ENCODE peak calls at places on chromosomes 2 and 18, in eight cellular contexts. H is SJSA1; Y is adrenal gland; C is CD4-positive, alpha-beta T cell; I is D341Med; B is spleen; A is foreskin melanocyte; F is HEK293T. J is an unnamed sample.

GRCh38 chr2:121420486-121420885 is 110.2 kb upstream of the RNU4ATAC start:
- DNase-seq in H (no peak), Y (no peak), C (no peak), I (no peak), B (no peak), A (no peak), F (no peak), J (no peak)

GRCh38 chr2:106542730-106543359 is 55.7 kb downstream of the CD8B2 start:
- DNase-seq in H (peak; percentile 63), Y (peak; percentile 56), C (peak; percentile 71), I (peak; percentile 84), B (peak; percentile 87), A (peak; percentile 21), F (peak; percentile 80), J (peak; percentile 75)

GRCh38 chr2:45203400-45203799 is 194.1 kb upstream of the SIX2 start:
- DNase-seq in H (no peak), Y (no peak), C (no peak), I (no peak), B (no peak), A (no peak), F (no peak), J (no peak)

GRCh38 chr2:7209776-7210555 is 292.8 kb downstream of the RNF144A start:
- DNase-seq in H (no peak), Y (no peak), C (no peak), I (no peak), B (no peak), A (no peak), F (no peak), J (no peak)

GRCh38 chr2:54041135-54041534 is 70.3 kb upstream of the PSME4 start:
- DNase-seq in H (no peak), Y (no peak), C (no peak), I (no peak), B (peak; percentile 75), A (no peak), F (no peak), J (no peak)

GRCh38 chr18:51235011-51235789 is 37.7 kb upstream of the MEX3C start:
- DNase-seq in H (peak; percentile 50), Y (no peak), C (no peak), I (no peak), B (no peak), A (no peak), F (no peak), J (no peak)

GRCh38 chr2:200962821-200963128 is 685 bp downstream of the ORC2 start:
- DNase-seq in H (no peak), Y (peak; percentile 37), C (no peak), I (no peak), B (no peak), A (no peak), F (no peak), J (no peak)

GRCh38 chr2:99879481-99879880 is 262.9 kb downstream of the AFF3 start:
- DNase-seq in H (no peak), Y (no peak), C (no peak), I (no peak), B (no peak), A (no peak), F (no peak), J (no peak)

GRCh38 chr2:120382541-120383144 is 36.7 kb downstream of the INHBB start:
- DNase-seq in H (no peak), Y (no peak), C (no peak), I (no peak), B (no peak), A (no peak), F (no peak), J (no peak)

GRCh38 chr18:8949206-8949605 is 153.3 kb upstream of the NDUFV2 start:
- DNase-seq in H (peak; percentile 61), Y (no peak), C (no peak), I (no peak), B (no peak), A (no peak), F (no peak), J (no peak)

GRCh38 chr2:231545105-231545902 is 15.1 kb upstream of the NMUR1 start:
- DNase-seq in H (peak; percentile 71), Y (peak; percentile 39), C (no peak), I (no peak), B (peak; percentile 88), A (peak; percentile 39), F (no peak), J (peak; percentile 42)

GRCh38 chr2:218229239-218229638 is 12.2 kb downstream of the ARPC2 start:
- DNase-seq in H (no peak), Y (no peak), C (no peak), I (no peak), B (no peak), A (peak; percentile 69), F (no peak), J (peak; percentile 52)

GRCh38 chr2:152682663-152683062 is 34.6 kb downstream of the PRPF40A start:
- DNase-seq in H (no peak), Y (no peak), C (no peak), I (no peak), B (no peak), A (no peak), F (no peak), J (no peak)

GRCh38 chr18:62072370-62072769 is 114.5 kb downstream of the PIGN start:
- DNase-seq in H (no peak), Y (no peak), C (no peak), I (no peak), B (no peak), A (no peak), F (no peak), J (no peak)

GRCh38 chr2:101356486-101356885 is 30.8 kb downstream of the CREG2 start:
- DNase-seq in H (no peak), Y (no peak), C (no peak), I (no peak), B (no peak), A (no peak), F (no peak), J (no peak)

GRCh38 chr2:160168878-160169277 is 31.2 kb downstream of the ITGB6 start:
- DNase-seq in H (no peak), Y (no peak), C (no peak), I (no peak), B (no peak), A (no peak), F (no peak), J (no peak)

GRCh38 chr18:79911009-79911870 is 40.2 kb downstream of the SLC66A2 start:
- DNase-seq in H (peak; percentile 37), Y (no peak), C (no peak), I (peak; percentile 43), B (peak; percentile 65), A (no peak), F (no peak), J (no peak)

GRCh38 chr2:186903183-186903582 is 54.2 kb upstream of the ZSWIM2 start:
- DNase-seq in H (no peak), Y (no peak), C (no peak), I (no peak), B (no peak), A (no peak), F (no peak), J (no peak)

GRCh38 chr18:67386028-67386427 is 130.5 kb downstream of the DSEL start:
- DNase-seq in H (no peak), Y (peak; percentile 30), C (no peak), I (no peak), B (no peak), A (no peak), F (no peak), J (no peak)

GRCh38 chr18:48622911-48623431 is 84.1 kb downstream of the CTIF start:
- DNase-seq in H (peak; percentile 82), Y (no peak), C (no peak), I (no peak), B (peak; percentile 63), A (no peak), F (no peak), J (no peak)

GRCh38 chr2:207184348-207184747 is 18.6 kb upstream of the KLF7 start:
- DNase-seq in H (no peak), Y (no peak), C (no peak), I (no peak), B (no peak), A (no peak), F (no peak), J (no peak)

GRCh38 chr2:135819211-135819610 is 17.8 kb downstream of the LCT start:
- DNase-seq in H (peak; percentile 53), Y (no peak), C (no peak), I (peak; percentile 52), B (no peak), A (peak; percentile 4), F (peak; percentile 53), J (no peak)

GRCh38 chr2:212032032-212032431 is 506.6 kb downstream of the ERBB4 start:
- DNase-seq in H (no peak), Y (no peak), C (no peak), I (no peak), B (no peak), A (peak; percentile 53), F (no peak), J (no peak)